ENCODE peak calls at places on chromosomes 3 and 15, in nine cellular contexts. A, I, B, O, J, G, R, Z and W are unnamed samples.

GRCh38 chr15:61659571-61660190 is 400.6 kb downstream of the VPS13C start:
- DNase-seq in A (no peak), I (no peak), B (no peak), O (no peak), J (peak; percentile 63), G (no peak), R (no peak), Z (no peak), W (no peak)

GRCh38 chr3:52773361-52774065 is 2.8 kb upstream of the NEK4 start:
- DNase-seq in A (no peak), I (no peak), B (no peak), O (no peak), J (no peak), G (no peak), R (no peak), Z (no peak), W (no peak)

GRCh38 chr3:124496066-124496465 is 234.2 kb upstream of the UMPS start:
- DNase-seq in A (no peak), I (no peak), B (no peak), O (no peak), J (no peak), G (no peak), R (no peak), Z (no peak), W (no peak)

GRCh38 chr3:184255291-184256039 is 5.9 kb downstream of the CAMK2N2 start:
- DNase-seq in A (peak; percentile 73), I (no peak), B (no peak), O (no peak), J (no peak), G (no peak), R (no peak), Z (no peak), W (no peak)

GRCh38 chr3:192514754-192515660 is 212.3 kb downstream of the FGF12 start:
- DNase-seq in A (no peak), I (no peak), B (peak; percentile 86), O (peak; percentile 65), J (no peak), G (no peak), R (peak; percentile 80), Z (no peak), W (peak; percentile 95)

GRCh38 chr15:67089218-67090193 is 24.1 kb downstream of the SMAD3 start:
- DNase-seq in A (no peak), I (peak; percentile 61), B (no peak), O (no peak), J (peak; percentile 53), G (no peak), R (no peak), Z (no peak), W (peak; percentile 16)

GRCh38 chr3:38634133-38634532 is 15.4 kb downstream of the SCN5A start:
- DNase-seq in A (no peak), I (peak; percentile 81), B (no peak), O (no peak), J (peak; percentile 46), G (no peak), R (no peak), Z (no peak), W (peak; percentile 80)

GRCh38 chr3:120477826-120478225 is 27.0 kb upstream of the FSTL1 start:
- DNase-seq in A (no peak), I (no peak), B (no peak), O (no peak), J (no peak), G (no peak), R (no peak), Z (no peak), W (peak; percentile 41)

GRCh38 chr3:158696618-158697017 is 24.2 kb upstream of the LXN start:
- DNase-seq in A (no peak), I (no peak), B (no peak), O (no peak), J (peak; percentile 63), G (no peak), R (no peak), Z (no peak), W (no peak)

GRCh38 chr3:44883999-44884431 is 9.6 kb downstream of the TGM4 start:
- DNase-seq in A (peak; percentile 90), I (peak; percentile 68), B (no peak), O (no peak), J (peak; percentile 93), G (no peak), R (no peak), Z (no peak), W (peak; percentile 55)

GRCh38 chr3:126179825-126180476 is 435 bp downstream of the ALDH1L1 start:
- DNase-seq in A (no peak), I (no peak), B (peak; percentile 29), O (peak; percentile 27), J (no peak), G (no peak), R (peak; percentile 54), Z (no peak), W (peak; percentile 89)

GRCh38 chr3:190591080-190591479 is 77.2 kb downstream of the IL1RAP start:
- DNase-seq in A (no peak), I (no peak), B (no peak), O (no peak), J (no peak), G (no peak), R (no peak), Z (no peak), W (no peak)

GRCh38 chr15:83295417-83295816 is 11.0 kb upstream of the BNC1 start:
- DNase-seq in A (no peak), I (no peak), B (no peak), O (no peak), J (no peak), G (no peak), R (no peak), Z (no peak), W (no peak)

GRCh38 chr3:129650256-129650872 is 43.9 kb upstream of the PLXND1 start:
- DNase-seq in A (no peak), I (peak; percentile 40), B (peak; percentile 39), O (peak; percentile 69), J (peak; percentile 69), G (peak; percentile 13), R (peak; percentile 67), Z (peak; percentile 79), W (peak; percentile 93)

GRCh38 chr3:27165348-27165747 is 203.8 kb downstream of the NEK10 start:
- DNase-seq in A (no peak), I (no peak), B (no peak), O (no peak), J (peak; percentile 73), G (no peak), R (no peak), Z (no peak), W (no peak)

GRCh38 chr3:49465269-49466034 is 4.6 kb upstream of the DAG1 start:
- DNase-seq in A (no peak), I (no peak), B (no peak), O (no peak), J (no peak), G (no peak), R (no peak), Z (peak; percentile 83), W (peak; percentile 57)

GRCh38 chr3:54538346-54538745 is 389.5 kb downstream of the LRTM1 start:
- DNase-seq in A (no peak), I (no peak), B (no peak), O (peak; percentile 26), J (no peak), G (no peak), R (no peak), Z (peak; percentile 1), W (peak; percentile 82)

GRCh38 chr3:50275160-50275995 is 3.5 kb upstream of the LSMEM2 start:
- DNase-seq in A (no peak), I (no peak), B (no peak), O (no peak), J (no peak), G (no peak), R (peak; percentile 77), Z (no peak), W (peak; percentile 79)

GRCh38 chr15:90936823-90937222 is 1.7 kb downstream of the UNC45A start:
- DNase-seq in A (no peak), I (no peak), B (no peak), O (no peak), J (no peak), G (no peak), R (no peak), Z (no peak), W (no peak)

GRCh38 chr3:19106307-19106706 is 42.0 kb upstream of the KCNH8 start:
- DNase-seq in A (no peak), I (no peak), B (no peak), O (no peak), J (no peak), G (no peak), R (no peak), Z (no peak), W (no peak)

GRCh38 chr3:10419637-10420232 is 85.7 kb downstream of the ATP2B2 start:
- DNase-seq in A (peak; percentile 27), I (no peak), B (no peak), O (no peak), J (no peak), G (no peak), R (no peak), Z (peak; percentile 30), W (no peak)

GRCh38 chr3:169813757-169814517 is 1.2 kb upstream of the LRRC34 start:
- DNase-seq in A (no peak), I (no peak), B (no peak), O (no peak), J (no peak), G (peak; percentile 48), R (no peak), Z (no peak), W (peak; percentile 86)

GRCh38 chr15:49627407-49627877 is 6.6 kb downstream of the DTWD1 start:
- DNase-seq in A (peak; percentile 43), I (peak; percentile 36), B (no peak), O (no peak), J (peak; percentile 94), G (no peak), R (no peak), Z (no peak), W (no peak)

GRCh38 chr3:38480930-38481329 is 15.2 kb upstream of the EXOG start:
- DNase-seq in A (no peak), I (no peak), B (no peak), O (no peak), J (no peak), G (no peak), R (no peak), Z (no peak), W (no peak)

GRCh38 chr3:113287111-113287817 is 75.9 kb downstream of the BOC start:
- DNase-seq in A (no peak), I (peak; percentile 70), B (no peak), O (no peak), J (peak; percentile 74), G (no peak), R (no peak), Z (peak; percentile 27), W (no peak)

GRCh38 chr3:159158213-159158612 is 356.4 kb downstream of the MFSD1 start:
- DNase-seq in A (peak; percentile 74), I (no peak), B (no peak), O (no peak), J (peak; percentile 30), G (no peak), R (no peak), Z (peak; percentile 51), W (no peak)

GRCh38 chr15:68404056-68404798 is 27.7 kb downstream of the ITGA11 start:
- DNase-seq in A (no peak), I (no peak), B (no peak), O (no peak), J (no peak), G (no peak), R (no peak), Z (no peak), W (no peak)

GRCh38 chr15:67578020-67578600 is 35.6 kb downstream of the MAP2K5 start:
- DNase-seq in A (no peak), I (no peak), B (no peak), O (no peak), J (no peak), G (no peak), R (no peak), Z (no peak), W (no peak)

GRCh38 chr3:128145279-128145678 is 8.0 kb upstream of the EEFSEC start:
- DNase-seq in A (no peak), I (no peak), B (no peak), O (no peak), J (no peak), G (no peak), R (no peak), Z (peak; percentile 88), W (no peak)